ENCODE peak calls at places on chromosomes 3 and 15, in five cellular contexts. One of them, this sample, is unnamed.

GRCh38 chr3:89380006-89380405 is 272.6 kb downstream of the EPHA3 start:
- DNase-seq in heart right ventricle: no peak
- DNase-seq in neural progenitor cell: no peak
- DNase-seq in neural crest cell: no peak
- DNase-seq in GM10248: no peak
- DNase-seq in this sample: no peak

GRCh38 chr3:78115983-78116382 is 1076.1 kb downstream of the ROBO2 start:
- DNase-seq in GM10248: no peak
- DNase-seq in heart right ventricle: no peak
- DNase-seq in neural progenitor cell: no peak
- DNase-seq in neural crest cell: no peak
- DNase-seq in this sample: no peak

GRCh38 chr15:49314729-49315128 is 108.3 kb upstream of the FGF7 start:
- DNase-seq in neural crest cell: no peak
- DNase-seq in GM10248: no peak
- DNase-seq in heart right ventricle: no peak
- DNase-seq in neural progenitor cell: no peak
- DNase-seq in this sample: no peak

GRCh38 chr3:189276481-189277190 is 104.9 kb downstream of the TPRG1 start:
- DNase-seq in neural crest cell: no peak
- DNase-seq in GM10248: no peak
- DNase-seq in neural progenitor cell: no peak
- DNase-seq in heart right ventricle: peak; percentile 12
- DNase-seq in this sample: no peak

GRCh38 chr3:134609821-134610454 is 40.9 kb downstream of the KY start:
- DNase-seq in GM10248: no peak
- DNase-seq in heart right ventricle: no peak
- DNase-seq in neural progenitor cell: no peak
- DNase-seq in neural crest cell: no peak
- DNase-seq in this sample: no peak

GRCh38 chr3:30945291-30945690 is 50.8 kb upstream of the GADL1 start:
- DNase-seq in heart right ventricle: no peak
- DNase-seq in neural crest cell: no peak
- DNase-seq in GM10248: no peak
- DNase-seq in neural progenitor cell: no peak
- DNase-seq in this sample: no peak

GRCh38 chr3:171056528-171056927 is 30.0 kb upstream of the SLC2A2 start:
- DNase-seq in neural crest cell: no peak
- DNase-seq in GM10248: no peak
- DNase-seq in heart right ventricle: no peak
- DNase-seq in neural progenitor cell: no peak
- DNase-seq in this sample: no peak

GRCh38 chr3:171374260-171374659 is 85.9 kb downstream of the TNIK start:
- DNase-seq in GM10248: no peak
- DNase-seq in neural crest cell: no peak
- DNase-seq in heart right ventricle: no peak
- DNase-seq in neural progenitor cell: no peak
- DNase-seq in this sample: no peak

GRCh38 chr3:37559461-37559860 is 302.2 kb upstream of the CTDSPL start:
- DNase-seq in neural progenitor cell: peak; percentile 71
- DNase-seq in heart right ventricle: no peak
- DNase-seq in neural crest cell: no peak
- DNase-seq in GM10248: no peak
- DNase-seq in this sample: no peak

GRCh38 chr3:184320099-184320445 is 5.7 kb downstream of the EIF4G1 start:
- DNase-seq in GM10248: peak; percentile 20
- DNase-seq in neural progenitor cell: no peak
- DNase-seq in heart right ventricle: peak; percentile 96
- DNase-seq in neural crest cell: no peak
- DNase-seq in this sample: no peak

GRCh38 chr3:88828466-88828865 is 279.0 kb upstream of the EPHA3 start:
- DNase-seq in neural crest cell: no peak
- DNase-seq in GM10248: no peak
- DNase-seq in neural progenitor cell: no peak
- DNase-seq in heart right ventricle: no peak
- DNase-seq in this sample: no peak

GRCh38 chr15:67465196-67465952 is 55.6 kb upstream of the C15orf61 start:
- DNase-seq in heart right ventricle: no peak
- DNase-seq in neural crest cell: no peak
- DNase-seq in neural progenitor cell: no peak
- DNase-seq in GM10248: no peak
- DNase-seq in this sample: no peak

GRCh38 chr3:126342991-126343661 is 14.1 kb downstream of the KLF15 start:
- DNase-seq in heart right ventricle: peak; percentile 2
- DNase-seq in neural progenitor cell: peak; percentile 68
- DNase-seq in neural crest cell: peak; percentile 26
- DNase-seq in GM10248: no peak
- DNase-seq in this sample: no peak

GRCh38 chr3:190644766-190645165 is 130.9 kb downstream of the IL1RAP start:
- DNase-seq in GM10248: no peak
- DNase-seq in neural progenitor cell: no peak
- DNase-seq in heart right ventricle: no peak
- DNase-seq in neural crest cell: no peak
- DNase-seq in this sample: no peak

GRCh38 chr15:57559875-57560274 is 31.8 kb upstream of the MYZAP start:
- DNase-seq in GM10248: peak; percentile 61
- DNase-seq in heart right ventricle: peak; percentile 59
- DNase-seq in neural crest cell: peak; percentile 73
- DNase-seq in neural progenitor cell: peak; percentile 70
- DNase-seq in this sample: no peak

GRCh38 chr15:70672081-70672480 is 91.3 kb downstream of the UACA start:
- DNase-seq in neural crest cell: no peak
- DNase-seq in heart right ventricle: no peak
- DNase-seq in GM10248: peak; percentile 24
- DNase-seq in neural progenitor cell: no peak
- DNase-seq in this sample: peak; percentile 39

GRCh38 chr15:86644319-86644718 is 564.6 kb downstream of the AGBL1 start:
- DNase-seq in neural progenitor cell: no peak
- DNase-seq in heart right ventricle: no peak
- DNase-seq in GM10248: no peak
- DNase-seq in neural crest cell: no peak
- DNase-seq in this sample: no peak

GRCh38 chr3:189530822-189531221 is 100.4 kb upstream of the TP63 start:
- DNase-seq in neural progenitor cell: no peak
- DNase-seq in neural crest cell: no peak
- DNase-seq in GM10248: no peak
- DNase-seq in heart right ventricle: no peak
- DNase-seq in this sample: no peak

GRCh38 chr15:68310178-68310810 is 32.7 kb downstream of the FEM1B start:
- DNase-seq in neural progenitor cell: no peak
- DNase-seq in neural crest cell: no peak
- DNase-seq in heart right ventricle: peak; percentile 34
- DNase-seq in GM10248: no peak
- DNase-seq in this sample: no peak

GRCh38 chr15:75674366-75674765 is 26.7 kb downstream of the SNX33 start:
- DNase-seq in heart right ventricle: no peak
- DNase-seq in GM10248: no peak
- DNase-seq in neural crest cell: no peak
- DNase-seq in neural progenitor cell: no peak
- DNase-seq in this sample: no peak

GRCh38 chr15:77723756-77724155 is 91.0 kb upstream of the LINGO1 start:
- DNase-seq in heart right ventricle: peak; percentile 7
- DNase-seq in neural progenitor cell: no peak
- DNase-seq in GM10248: no peak
- DNase-seq in neural crest cell: no peak
- DNase-seq in this sample: no peak

GRCh38 chr15:32718822-32719716 is 1.3 kb downstream of the GREM1 start:
- DNase-seq in neural crest cell: peak; percentile 3
- DNase-seq in neural progenitor cell: peak; percentile 73
- DNase-seq in GM10248: no peak
- DNase-seq in heart right ventricle: no peak
- DNase-seq in this sample: no peak

GRCh38 chr3:187811580-187812250 is 66.4 kb upstream of the BCL6 start:
- DNase-seq in GM10248: no peak
- DNase-seq in neural progenitor cell: no peak
- DNase-seq in heart right ventricle: no peak
- DNase-seq in neural crest cell: no peak
- DNase-seq in this sample: no peak

GRCh38 chr3:175571096-175571495 is 712.0 kb downstream of the NAALADL2 start:
- DNase-seq in neural crest cell: no peak
- DNase-seq in heart right ventricle: no peak
- DNase-seq in neural progenitor cell: no peak
- DNase-seq in GM10248: no peak
- DNase-seq in this sample: no peak

GRCh38 chr3:138974467-138974866 is 27.4 kb downstream of the FOXL2NB start:
- DNase-seq in heart right ventricle: no peak
- DNase-seq in neural crest cell: no peak
- DNase-seq in neural progenitor cell: no peak
- DNase-seq in GM10248: no peak
- DNase-seq in this sample: no peak

GRCh38 chr15:95432878-95433405 is 897.6 kb upstream of the NR2F2 start:
- DNase-seq in neural crest cell: no peak
- DNase-seq in GM10248: no peak
- DNase-seq in neural progenitor cell: no peak
- DNase-seq in heart right ventricle: no peak
- DNase-seq in this sample: no peak

GRCh38 chr3:40225116-40225515 is 84.4 kb upstream of the EIF1B start:
- DNase-seq in neural progenitor cell: no peak
- DNase-seq in heart right ventricle: no peak
- DNase-seq in neural crest cell: no peak
- DNase-seq in GM10248: no peak
- DNase-seq in this sample: no peak

GRCh38 chr15:41487802-41488201 is 5.9 kb upstream of the ITPKA start:
- DNase-seq in GM10248: no peak
- DNase-seq in neural crest cell: no peak
- DNase-seq in neural progenitor cell: no peak
- DNase-seq in heart right ventricle: no peak
- DNase-seq in this sample: no peak

DNA sequence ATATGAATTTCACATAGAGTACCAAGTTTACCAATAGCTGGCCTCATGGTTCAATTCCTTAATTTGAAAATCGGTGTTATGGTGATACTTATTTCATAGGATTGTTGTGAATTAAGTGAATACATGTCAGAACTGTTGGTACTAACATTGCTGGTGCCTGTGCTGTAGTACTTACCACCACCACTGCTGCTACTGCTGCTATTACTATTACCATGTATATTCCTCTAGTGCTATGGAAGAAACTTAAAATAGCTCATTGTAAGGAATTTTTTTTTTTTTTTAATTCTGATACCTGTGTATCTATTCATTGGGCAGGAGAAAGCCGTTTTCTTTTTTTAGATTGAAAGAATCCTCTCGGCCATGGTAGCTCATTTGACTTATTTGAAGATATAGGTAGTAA is 3.6 kb downstream of the FYTTD1 start:
- DNase-seq in neural progenitor cell: no peak
- DNase-seq in GM10248: no peak
- DNase-seq in neural crest cell: no peak
- DNase-seq in heart right ventricle: no peak
- DNase-seq in this sample: no peak
- TF ChIP-seq CTCF in neural progenitor cell: no peak
- TF ChIP-seq CTCF in GM10248: no peak
- TF ChIP-seq CTCF in neural crest cell: peak; percentile 44
- TF ChIP-seq CTCF in heart right ventricle: no peak
- TF ChIP-seq CTCF in this sample: peak; percentile 33

GRCh38 chr15:98177950-98178848 is 217.7 kb downstream of the ARRDC4 start:
- DNase-seq in heart right ventricle: peak; percentile 36
- DNase-seq in neural crest cell: peak; percentile 43
- DNase-seq in GM10248: peak; percentile 17
- DNase-seq in neural progenitor cell: peak; percentile 86
- DNase-seq in this sample: no peak
- TF ChIP-seq CTCF in heart right ventricle: peak; percentile 78
- TF ChIP-seq CTCF in neural crest cell: peak; percentile 91
- TF ChIP-seq CTCF in GM10248: peak; percentile 40
- TF ChIP-seq CTCF in neural progenitor cell: peak; percentile 82
- TF ChIP-seq CTCF in this sample: peak; percentile 69

GRCh38 chr3:142106536-142106935 is 42.8 kb downstream of the TFDP2 start:
- DNase-seq in GM10248: no peak
- DNase-seq in neural progenitor cell: peak; percentile 13
- DNase-seq in neural crest cell: no peak
- DNase-seq in heart right ventricle: no peak
- DNase-seq in this sample: no peak
- TF ChIP-seq CTCF in GM10248: no peak
- TF ChIP-seq CTCF in neural progenitor cell: no peak
- TF ChIP-seq CTCF in neural crest cell: no peak
- TF ChIP-seq CTCF in heart right ventricle: no peak
- TF ChIP-seq CTCF in this sample: no peak

DNA sequence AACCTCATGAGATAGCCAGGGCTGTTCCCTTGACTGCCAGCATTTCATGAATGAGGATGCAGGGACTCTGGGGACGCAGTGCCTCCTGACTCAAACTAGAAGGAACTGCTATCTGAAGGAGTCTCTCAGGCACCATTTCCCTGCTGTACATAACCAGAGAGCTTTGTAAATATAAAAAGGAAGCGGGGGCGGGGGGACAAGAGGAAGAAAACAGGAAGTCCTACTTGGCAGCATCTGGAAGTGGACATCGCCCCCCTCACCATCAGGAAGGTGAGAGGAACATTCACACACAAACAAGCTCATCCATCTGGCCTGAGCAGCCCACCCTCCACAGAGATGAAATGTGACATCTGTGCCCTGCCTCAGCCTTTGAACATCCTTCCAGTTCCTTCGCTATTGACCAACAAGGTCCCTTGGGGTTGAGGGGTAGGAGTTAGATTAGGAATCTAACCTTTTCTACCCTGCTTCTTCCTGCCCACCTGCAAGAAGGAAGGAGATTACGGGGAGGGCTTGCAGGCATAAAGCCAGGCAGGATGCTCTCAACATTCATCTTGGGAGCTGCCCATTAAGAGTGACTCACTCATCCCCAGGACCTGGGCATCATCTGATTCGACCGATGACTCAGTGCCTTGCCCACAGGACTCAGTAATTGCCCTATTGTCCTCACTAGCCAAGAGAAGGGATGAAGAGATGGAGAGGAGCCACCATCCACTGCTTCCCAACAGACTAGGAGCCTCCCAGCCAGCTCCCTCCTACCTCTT is 31.9 kb downstream of the SH3BP5 start:
- DNase-seq in neural progenitor cell: no peak
- DNase-seq in GM10248: no peak
- DNase-seq in neural crest cell: no peak
- DNase-seq in heart right ventricle: no peak
- DNase-seq in this sample: no peak
- TF ChIP-seq CTCF in neural progenitor cell: no peak
- TF ChIP-seq CTCF in GM10248: no peak
- TF ChIP-seq CTCF in neural crest cell: no peak
- TF ChIP-seq CTCF in heart right ventricle: no peak
- TF ChIP-seq CTCF in this sample: no peak

GRCh38 chr15:61697796-61698195 is 362.5 kb downstream of the VPS13C start:
- DNase-seq in neural crest cell: no peak
- DNase-seq in neural progenitor cell: no peak
- DNase-seq in heart right ventricle: no peak
- DNase-seq in GM10248: no peak
- DNase-seq in this sample: no peak
- TF ChIP-seq CTCF in neural crest cell: no peak
- TF ChIP-seq CTCF in neural progenitor cell: no peak
- TF ChIP-seq CTCF in heart right ventricle: no peak
- TF ChIP-seq CTCF in GM10248: no peak
- TF ChIP-seq CTCF in this sample: no peak

DNA sequence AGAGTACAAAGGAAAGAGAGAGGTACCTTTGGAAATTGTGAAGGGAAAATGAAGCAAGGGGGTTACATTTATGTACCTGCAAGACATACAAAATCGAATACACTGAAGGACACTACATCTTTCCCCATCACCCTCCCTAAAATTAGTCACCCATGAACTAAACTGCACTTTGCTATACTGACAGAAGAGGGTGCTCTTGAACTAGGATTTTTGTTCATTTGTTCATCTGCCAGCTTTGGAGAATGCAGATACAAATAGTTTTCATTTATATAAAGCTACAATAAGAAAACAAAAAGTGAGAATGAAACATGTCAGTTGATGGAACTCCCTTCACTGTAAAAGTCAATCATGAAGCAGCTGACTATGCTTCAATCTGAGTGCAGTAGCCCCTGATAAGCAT is 55.7 kb downstream of the PCCB start:
- DNase-seq in neural crest cell: no peak
- DNase-seq in GM10248: no peak
- DNase-seq in neural progenitor cell: no peak
- DNase-seq in heart right ventricle: no peak
- DNase-seq in this sample: no peak
- TF ChIP-seq CTCF in neural crest cell: peak; percentile 39
- TF ChIP-seq CTCF in GM10248: no peak
- TF ChIP-seq CTCF in neural progenitor cell: peak; percentile 41
- TF ChIP-seq CTCF in heart right ventricle: peak; percentile 22
- TF ChIP-seq CTCF in this sample: peak; percentile 27